ENCODE peak calls at places on chromosome 17, in nine cellular contexts. R, B, Q, H, I, J, F, M and T are unnamed samples.

GRCh38 chr17:13601317-13601775 is 383 bp downstream of the HS3ST3A1 start:
- DNase-seq in F (peak), J (peak), B (no peak), R (no peak), Q (peak), I (peak), H (no peak), M (no peak), T (no peak)

GRCh38 chr17:41127371-41127770 is 3.4 kb upstream of the KRTAP4-12 start:
- DNase-seq in I (no peak), Q (no peak), J (no peak), F (no peak), R (no peak), M (no peak), B (no peak), H (no peak), T (no peak)

GRCh38 chr17:81183316-81183715 is 17.3 kb upstream of the AATK start:
- DNase-seq in Q (no peak), B (no peak), R (no peak), H (no peak), M (no peak), J (no peak), F (no peak), I (no peak), T (no peak)

GRCh38 chr17:16599537-16599936 is 30.5 kb upstream of the ZNF287 start:
- DNase-seq in R (no peak), F (no peak), I (no peak), H (no peak), B (no peak), J (no peak), M (no peak), Q (no peak), T (no peak)

GRCh38 chr17:28985950-28986713 is 19.7 kb downstream of the SEZ6 start:
- DNase-seq in F (peak), H (no peak), R (no peak), I (no peak), J (no peak), M (no peak), B (no peak), Q (peak), T (no peak)

GRCh38 chr17:14214271-14214670 is 22.4 kb downstream of the CDRT15 start:
- DNase-seq in M (no peak), F (no peak), Q (no peak), I (no peak), R (peak), H (no peak), B (no peak), J (no peak), T (no peak)

GRCh38 chr17:7290166-7290565 is 4.3 kb downstream of the YBX2 start:
- DNase-seq in B (no peak), M (no peak), R (no peak), Q (no peak), H (no peak), I (no peak), F (no peak), J (no peak), T (peak)

GRCh38 chr17:78921437-78921971 is 3.7 kb downstream of the TIMP2 start:
- DNase-seq in M (no peak), I (no peak), F (no peak), J (peak), H (no peak), R (no peak), B (no peak), Q (no peak), T (no peak)

GRCh38 chr17:6753006-6753445 is 2.8 kb upstream of the XAF1 start:
- DNase-seq in F (peak), M (peak), R (peak), I (peak), H (peak), B (no peak), Q (peak), J (peak), T (no peak)

GRCh38 chr17:15944720-15945492 is at the start of gene ADORA2B:
- DNase-seq in J (peak), B (peak), M (peak), F (peak), H (no peak), R (peak), Q (peak), I (peak), T (peak)

GRCh38 chr17:72683506-72684404 is 408.7 kb downstream of the SLC39A11 start:
- DNase-seq in F (peak), Q (no peak), R (no peak), I (no peak), J (no peak), B (no peak), M (no peak), H (no peak), T (no peak)

GRCh38 chr17:73189417-73190099 is 3.3 kb upstream of the COG1 start:
- DNase-seq in M (no peak), H (no peak), R (peak), Q (peak), I (no peak), J (no peak), F (peak), B (no peak), T (peak)

GRCh38 chr17:73767696-73768095 is 123.5 kb upstream of the SDK2 start:
- DNase-seq in R (no peak), H (no peak), M (no peak), I (no peak), Q (no peak), F (no peak), J (no peak), B (no peak), T (no peak)

GRCh38 chr17:42670925-42671657 is 5.7 kb downstream of the PLEKHH3 start:
- DNase-seq in B (no peak), I (no peak), H (no peak), J (no peak), Q (no peak), R (no peak), F (no peak), M (no peak), T (no peak)

GRCh38 chr17:42154514-42154883 is 290 bp downstream of the RAB5C start:
- DNase-seq in Q (no peak), M (no peak), F (no peak), I (no peak), B (no peak), R (no peak), H (no peak), J (no peak), T (no peak)

GRCh38 chr17:49512296-49513043 is 17.4 kb downstream of the NGFR start:
- DNase-seq in R (no peak), F (no peak), J (no peak), I (no peak), M (no peak), H (no peak), B (no peak), Q (peak), T (no peak)

GRCh38 chr17:74833501-74834361 is 26.0 kb downstream of the GRIN2C start:
- DNase-seq in Q (no peak), H (no peak), F (no peak), I (peak), J (no peak), M (no peak), R (peak), B (no peak), T (no peak)

GRCh38 chr17:33234930-33235685 is 58.0 kb downstream of the ASIC2 start:
- DNase-seq in F (no peak), Q (no peak), M (no peak), R (peak), I (no peak), J (peak), H (peak), B (no peak), T (no peak)

GRCh38 chr17:838486-838885 is 56.3 kb downstream of the MRM3 start:
- DNase-seq in F (no peak), H (no peak), B (no peak), Q (no peak), R (no peak), J (no peak), M (no peak), I (no peak), T (no peak)

GRCh38 chr17:40720904-40721303 is 17.4 kb upstream of the KRT24 start:
- DNase-seq in F (no peak), Q (no peak), M (no peak), J (no peak), H (no peak), R (no peak), B (no peak), I (no peak), T (no peak)

GRCh38 chr17:83186751-83187421 is 107.5 kb downstream of the METRNL start:
- DNase-seq in F (no peak), H (no peak), B (no peak), J (no peak), Q (peak), M (no peak), I (no peak), R (no peak), T (no peak)

GRCh38 chr17:50184611-50185398 is 16.6 kb downstream of the COL1A1 start:
- DNase-seq in F (peak), I (no peak), J (no peak), Q (no peak), H (no peak), M (no peak), R (no peak), B (no peak), T (no peak)

GRCh38 chr17:1870592-1870991 is 40.8 kb downstream of the RPA1 start:
- DNase-seq in I (no peak), J (no peak), Q (no peak), M (no peak), F (no peak), H (no peak), R (no peak), B (no peak), T (no peak)

GRCh38 chr17:29557085-29557697 is 9.6 kb downstream of the ABHD15 start:
- DNase-seq in F (no peak), J (no peak), H (no peak), R (no peak), B (no peak), I (no peak), M (no peak), Q (no peak), T (no peak)

GRCh38 chr17:2267354-2267753 is 36.2 kb downstream of the SMG6 start:
- DNase-seq in R (no peak), B (no peak), I (no peak), J (no peak), Q (no peak), H (no peak), F (no peak), M (no peak), T (no peak)